ENCODE peak calls at places on chromosomes 7 and 10, in ten cellular contexts. D, I, S, K, P, U, O, B, T and Y are unnamed samples.

GRCh38 chr10:123624086-123624485 is 42.1 kb upstream of the GPR26 start:
- DNase-seq in S (peak; percentile 24), I (no peak), U (no peak), K (no peak), P (no peak), O (no peak), B (no peak), T (no peak), D (no peak), Y (no peak)

GRCh38 chr10:67257427-67258144 is 331.8 kb downstream of the LRRTM3 start:
- DNase-seq in P (no peak), B (no peak), D (no peak), U (no peak), I (no peak), T (no peak), O (no peak), K (peak; percentile 46), S (no peak), Y (no peak)

GRCh38 chr7:36115448-36116321 is 37.4 kb upstream of the EEPD1 start:
- DNase-seq in T (no peak), B (peak; percentile 64), I (no peak), D (no peak), S (peak; percentile 99), P (peak; percentile 75), U (peak; percentile 96), K (no peak), O (peak; percentile 97), Y (peak; percentile 85)

GRCh38 chr7:144531181-144531580 is 127.7 kb upstream of the NOBOX start:
- DNase-seq in T (no peak), S (no peak), I (no peak), O (no peak), B (no peak), D (no peak), K (no peak), U (no peak), P (no peak), Y (no peak)

GRCh38 chr7:99362801-99363200 is 11.7 kb upstream of the ARPC1B start:
- DNase-seq in U (peak; percentile 6), K (no peak), O (peak; percentile 93), B (no peak), D (no peak), I (no peak), P (no peak), T (no peak), S (peak; percentile 76), Y (no peak)

GRCh38 chr7:68143345-68143744 is 1146.7 kb downstream of the TYW1 start:
- DNase-seq in T (no peak), K (no peak), B (no peak), U (no peak), D (no peak), S (no peak), I (no peak), P (no peak), O (peak; percentile 13), Y (no peak)

GRCh38 chr7:36119005-36119711 is 33.9 kb upstream of the EEPD1 start:
- DNase-seq in S (peak; percentile 96), K (no peak), I (no peak), T (no peak), O (peak; percentile 95), B (no peak), D (no peak), P (peak; percentile 49), U (no peak), Y (no peak)

GRCh38 chr7:6729492-6730342 is 23.0 kb upstream of the ZNF12 start:
- DNase-seq in B (peak; percentile 89), S (peak; percentile 93), U (peak; percentile 98), O (peak; percentile 89), I (no peak), K (peak; percentile 96), D (peak; percentile 68), P (peak; percentile 91), T (peak; percentile 80), Y (peak; percentile 95)

GRCh38 chr7:121329460-121330052 is 756 bp downstream of the WNT16 start:
- DNase-seq in I (no peak), B (no peak), P (no peak), D (no peak), S (peak; percentile 26), O (peak; percentile 23), T (no peak), K (no peak), U (no peak), Y (no peak)

GRCh38 chr7:42661312-42661711 is 250.6 kb downstream of the C7orf25 start:
- DNase-seq in P (no peak), S (peak; percentile 85), O (peak; percentile 77), I (no peak), U (no peak), D (no peak), T (no peak), K (no peak), B (no peak), Y (no peak)

GRCh38 chr10:5404188-5405041 is at the start of gene TUBAL3:
- DNase-seq in U (no peak), P (no peak), B (no peak), O (no peak), I (no peak), T (no peak), S (no peak), D (no peak), K (no peak), Y (no peak)

GRCh38 chr10:131759347-131759746 is 141.5 kb upstream of the PPP2R2D start:
- DNase-seq in O (no peak), B (no peak), P (no peak), I (no peak), U (no peak), D (no peak), K (no peak), S (no peak), T (no peak), Y (no peak)

GRCh38 chr10:117537436-117537903 is 5.1 kb upstream of the EMX2 start:
- DNase-seq in K (no peak), T (no peak), I (no peak), D (no peak), U (no peak), O (no peak), S (peak; percentile 85), P (no peak), B (peak; percentile 73), Y (peak; percentile 70)

GRCh38 chr10:94129393-94130130 is 135.8 kb downstream of the PLCE1 start:
- DNase-seq in O (peak; percentile 92), P (no peak), D (no peak), K (no peak), B (no peak), U (peak; percentile 77), S (peak; percentile 91), T (no peak), I (no peak), Y (no peak)

GRCh38 chr10:43712821-43713584 is 64.3 kb upstream of the ZNF32 start:
- DNase-seq in O (no peak), T (no peak), I (no peak), P (no peak), S (peak; percentile 39), D (no peak), B (no peak), K (no peak), U (no peak), Y (no peak)

GRCh38 chr7:100674441-100675407 is 1.2 kb downstream of the GNB2 start:
- DNase-seq in D (peak; percentile 41), U (peak; percentile 80), K (peak; percentile 63), T (no peak), I (no peak), B (peak; percentile 61), S (peak; percentile 61), O (no peak), P (no peak), Y (peak; percentile 68)

GRCh38 chr7:45919231-45919825 is 1.7 kb downstream of the IGFBP3 start:
- DNase-seq in B (no peak), I (no peak), T (no peak), D (no peak), U (no peak), O (no peak), P (no peak), S (peak; percentile 44), K (no peak), Y (no peak)

GRCh38 chr7:50721661-50722259 is 60.9 kb downstream of the GRB10 start:
- DNase-seq in O (peak; percentile 46), B (no peak), D (no peak), T (no peak), K (no peak), S (no peak), P (no peak), U (no peak), I (no peak), Y (no peak)

GRCh38 chr10:70355234-70356021 is 27.0 kb downstream of the LRRC20 start:
- DNase-seq in I (no peak), D (no peak), S (no peak), O (no peak), T (no peak), B (no peak), U (no peak), K (no peak), P (no peak), Y (no peak)
- H3K4me3 ChIP-seq in I (no peak overlapping the region), D (no peak overlapping the region), S (no peak overlapping the region), O (no peak overlapping the region), T (no peak overlapping the region), B (no peak overlapping the region), U (no peak overlapping the region), K (no peak overlapping the region), P (no peak overlapping the region), Y (no peak overlapping the region)

GRCh38 chr10:29946953-29947700 is 112.3 kb downstream of the JCAD start:
- DNase-seq in U (peak; percentile 83), D (no peak), B (no peak), I (no peak), S (peak; percentile 94), P (peak; percentile 84), K (peak; percentile 72), T (peak; percentile 78), O (peak; percentile 95), Y (peak; percentile 70)
- H3K4me1 ChIP-seq in U (peaks cover 6% of the 10 kb centered on the region), D (no peaks in the 10 kb centered on the region), B (peaks cover 6% of the 10 kb centered on the region), I (peaks cover 37% of the 10 kb centered on the region), S (peaks cover 33% of the 10 kb centered on the region), P (peaks cover 52% of the 10 kb centered on the region), K (peaks cover 37% of the 10 kb centered on the region), T (peaks cover 9% of the 10 kb centered on the region), O (peaks cover 37% of the 10 kb centered on the region), Y (peaks cover 49% of the 10 kb centered on the region)

DNA sequence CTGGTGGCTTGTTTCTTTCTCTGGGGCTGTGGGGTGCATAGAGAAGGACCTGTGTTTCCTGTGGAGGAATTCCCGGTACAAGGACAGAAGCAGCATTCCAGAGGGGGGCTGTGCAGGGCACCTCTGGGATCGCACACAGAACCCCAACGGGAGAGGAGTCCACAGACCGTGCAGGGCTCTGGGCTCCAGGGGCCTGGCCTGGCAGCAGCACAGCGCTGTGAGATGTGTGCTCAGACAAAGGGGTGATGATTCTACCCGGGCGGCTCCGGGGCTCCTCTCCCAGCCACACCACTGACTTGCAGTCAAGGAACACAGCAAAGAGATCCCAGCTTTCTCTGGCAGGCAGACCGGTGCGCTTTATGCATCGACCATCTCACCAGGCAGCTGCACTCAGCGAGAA is 6.9 kb upstream of the SHH start:
- DNase-seq in K (no peak), O (no peak), P (no peak), B (no peak), U (no peak), I (no peak), T (no peak), D (no peak), S (no peak), Y (no peak)
- H3K27ac ChIP-seq in K (no peak overlapping the region), O (no peak overlapping the region), P (no peak overlapping the region), B (no peak overlapping the region), U (no peak overlapping the region), I (no peak overlapping the region), T (no peak overlapping the region), D (no peak overlapping the region), S (no peak overlapping the region), Y (no peak overlapping the region)

DNA sequence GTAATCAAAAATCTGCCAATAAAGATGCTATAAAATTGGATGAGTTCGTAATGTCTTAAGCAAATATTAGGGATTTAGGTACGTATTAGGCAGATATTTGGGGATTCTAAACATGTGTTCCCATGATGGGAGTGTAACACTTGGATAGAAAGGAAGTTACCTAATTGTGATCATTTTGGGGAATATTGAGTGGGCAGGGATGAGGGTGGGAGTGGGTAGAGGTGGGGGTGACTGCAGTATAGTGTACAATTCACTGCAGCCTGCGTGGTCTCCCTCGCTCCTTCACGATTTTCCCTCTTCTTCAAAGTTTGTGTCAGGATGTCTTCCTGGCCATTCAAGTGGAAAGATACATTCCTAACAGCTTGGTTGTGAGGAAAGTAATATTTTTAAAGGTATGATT is 1.3 kb upstream of the PRKG1 start:
- DNase-seq in B (no peak), S (no peak), O (no peak), D (no peak), T (no peak), P (no peak), I (no peak), U (no peak), K (no peak), Y (no peak)
- H3K4me3 ChIP-seq in B (peak overlapping the region; percentile 84), S (peak overlapping the region; percentile 83), O (no peak overlapping the region), D (no peak overlapping the region), T (peak overlapping the region; percentile 69), P (peak overlapping the region; percentile 71), I (peak overlapping the region; percentile 76), U (peak overlapping the region; percentile 79), K (no peak overlapping the region), Y (peak overlapping the region; percentile 85)